ENCODE peak calls at places on chromosomes 6 and 20, in six cellular contexts. V is stimulated activated CD4-positive, alpha-beta T cell treated with anti-CD3 and anti-CD28 coated beads, Interleukin-2, amount 100 ng/mL, for 24 hours; X is astrocyte of the spinal cord; U is GF-D8; T is NCI-H345; D is DMS153. R is an unnamed sample.

GRCh38 chr6:19297880-19298279 is 539.3 kb upstream of the ID4 start:
- DNase-seq in X (no peak), T (peak), U (no peak), D (peak), V (no peak), R (peak)

GRCh38 chr6:38570750-38571149 is 69.0 kb downstream of the BTBD9 start:
- DNase-seq in X (peak), U (no peak), D (no peak), V (no peak), T (peak), R (peak)

GRCh38 chr6:157993076-157993475 is 11.4 kb downstream of the SYNJ2 start:
- DNase-seq in X (no peak), U (no peak), D (no peak), T (no peak), V (no peak), R (no peak)

GRCh38 chr6:161272600-161273355 is 1.1 kb downstream of the AGPAT4 start:
- DNase-seq in X (peak), T (peak), V (no peak), D (no peak), U (no peak), R (peak)

GRCh38 chr6:18154507-18155272 is at the start of gene TPMT:
- DNase-seq in D (peak), U (no peak), V (no peak), X (no peak), T (peak), R (peak)

GRCh38 chr6:27138837-27139752 is 108.4 kb upstream of the PRSS16 start:
- DNase-seq in V (peak), T (peak), U (peak), D (no peak), X (peak), R (peak)

GRCh38 chr6:7761047-7761446 is 35.1 kb downstream of the BMP6 start:
- DNase-seq in X (peak), D (no peak), U (no peak), T (no peak), V (no peak), R (no peak)

GRCh38 chr6:135600931-135601330 is 103.4 kb upstream of the AHI1 start:
- DNase-seq in T (peak), X (no peak), V (no peak), U (no peak), D (no peak), R (no peak)

GRCh38 chr20:40667503-40667902 is 21.5 kb downstream of the MAFB start:
- DNase-seq in U (no peak), T (no peak), X (no peak), D (no peak), V (no peak), R (no peak)

GRCh38 chr6:129845696-129846095 is 15.4 kb downstream of the TMEM244 start:
- DNase-seq in U (no peak), D (no peak), T (no peak), V (no peak), X (no peak), R (no peak)

GRCh38 chr6:15425947-15426346 is 180.1 kb downstream of the JARID2 start:
- DNase-seq in T (no peak), D (no peak), U (no peak), X (no peak), V (no peak), R (no peak)

GRCh38 chr20:6632187-6632586 is 135.3 kb upstream of the BMP2 start:
- DNase-seq in U (no peak), D (no peak), T (peak), X (peak), V (no peak), R (peak)

GRCh38 chr6:72649032-72649984 is 27.4 kb downstream of the KCNQ5 start:
- DNase-seq in T (no peak), V (no peak), X (peak), D (no peak), U (peak), R (no peak)

GRCh38 chr6:75318900-75319299 is 34.3 kb upstream of the TMEM30A start:
- DNase-seq in V (no peak), D (no peak), X (no peak), T (no peak), U (no peak), R (no peak)

GRCh38 chr6:135191508-135192255 is 10.6 kb downstream of the MYB start:
- DNase-seq in T (no peak), X (no peak), V (no peak), U (peak), D (no peak), R (no peak)

GRCh38 chr20:6120491-6120988 is 2.3 kb downstream of the FERMT1 start:
- DNase-seq in V (no peak), X (no peak), D (no peak), U (no peak), T (no peak), R (no peak)

GRCh38 chr6:38714239-38715015 is 684 bp upstream of the DNAH8 start:
- DNase-seq in V (no peak), X (no peak), U (no peak), T (no peak), D (no peak), R (no peak)

GRCh38 chr6:121645100-121645745 is 209.8 kb downstream of the GJA1 start:
- DNase-seq in T (no peak), U (no peak), D (no peak), V (no peak), X (peak), R (no peak)

R was measured in NCI-H1105 treated with DMSO at 0.1 percent for 48 hours.